ENCODE peak calls at places on chromosomes 6 and 20, in ten cellular contexts. B is GM23338, V is BJ, P is cardiac fibroblast, E is left ventricle myocardium inferior, Y is AG04450, M is fibroblast of lung, T is Panc1, S is adrenal gland, A is mucosa of descending colon. C is an unnamed sample.

GRCh38 chr6:24495516-24495847 is 713 bp downstream of the ALDH5A1 start:
- DNase-seq in B (peak; percentile 83), V (no peak), P (peak; percentile 25), E (peak; percentile 49), Y (no peak), M (peak; percentile 32), T (no peak), S (peak; percentile 60), A (peak; percentile 78), C (no peak)

GRCh38 chr6:29926795-29927427 is 15.4 kb upstream of the HLA-A start:
- DNase-seq in B (peak; percentile 86), V (no peak), P (peak; percentile 59), E (peak; percentile 80), Y (no peak), M (peak; percentile 81), T (no peak), S (peak; percentile 70), A (peak; percentile 92), C (peak; percentile 25)

GRCh38 chr6:158666637-158667359 is 16.9 kb downstream of the SYTL3 start:
- DNase-seq in B (no peak), V (no peak), P (peak; percentile 77), E (no peak), Y (no peak), M (peak; percentile 89), T (no peak), S (no peak), A (no peak), C (no peak)

GRCh38 chr6:69917834-69918233 is 51.5 kb downstream of the COL19A1 start:
- DNase-seq in B (peak; percentile 6), V (no peak), P (peak; percentile 94), E (no peak), Y (no peak), M (peak; percentile 32), T (no peak), S (no peak), A (no peak), C (peak; percentile 15)

GRCh38 chr6:74588094-74588493 is 617.8 kb downstream of the COL12A1 start:
- DNase-seq in B (peak; percentile 11), V (no peak), P (no peak), E (no peak), Y (no peak), M (no peak), T (no peak), S (no peak), A (no peak), C (no peak)

GRCh38 chr6:34468378-34468892 is 2.6 kb downstream of the PACSIN1 start:
- DNase-seq in B (no peak), V (no peak), P (no peak), E (no peak), Y (no peak), M (no peak), T (no peak), S (no peak), A (no peak), C (no peak)

GRCh38 chr6:2275207-2275891 is 29.9 kb upstream of the GMDS start:
- DNase-seq in B (no peak), V (no peak), P (peak; percentile 44), E (no peak), Y (peak; percentile 18), M (peak; percentile 34), T (no peak), S (no peak), A (no peak), C (peak; percentile 9)

GRCh38 chr6:152723398-152723797 is 25.7 kb downstream of the MYCT1 start:
- DNase-seq in B (no peak), V (no peak), P (peak; percentile 90), E (no peak), Y (no peak), M (no peak), T (no peak), S (no peak), A (no peak), C (no peak)

GRCh38 chr20:17624551-17625245 is 54.8 kb downstream of the DSTN start:
- DNase-seq in B (no peak), V (no peak), P (no peak), E (peak; percentile 5), Y (no peak), M (no peak), T (no peak), S (no peak), A (peak; percentile 42), C (no peak)

GRCh38 chr6:8939615-8940014 is 504.3 kb upstream of the SLC35B3 start:
- DNase-seq in B (no peak), V (no peak), P (no peak), E (no peak), Y (no peak), M (no peak), T (no peak), S (no peak), A (no peak), C (no peak)

GRCh38 chr20:44182135-44182765 is 4.7 kb downstream of the JPH2 start:
- DNase-seq in B (no peak), V (no peak), P (no peak), E (no peak), Y (no peak), M (no peak), T (no peak), S (no peak), A (no peak), C (no peak)

GRCh38 chr6:10434235-10434634 is 19.4 kb upstream of the TFAP2A start:
- DNase-seq in B (no peak), V (no peak), P (no peak), E (no peak), Y (no peak), M (no peak), T (no peak), S (no peak), A (no peak), C (no peak)
- H3K4me3 ChIP-seq in B (no peak overlapping the region), V (no peak overlapping the region), P (no peak overlapping the region), E (no peak overlapping the region), Y (no peak overlapping the region), M (no peak overlapping the region), T (no peak overlapping the region), S (no peak overlapping the region), A (no peak overlapping the region), C (no peak overlapping the region)

DNA sequence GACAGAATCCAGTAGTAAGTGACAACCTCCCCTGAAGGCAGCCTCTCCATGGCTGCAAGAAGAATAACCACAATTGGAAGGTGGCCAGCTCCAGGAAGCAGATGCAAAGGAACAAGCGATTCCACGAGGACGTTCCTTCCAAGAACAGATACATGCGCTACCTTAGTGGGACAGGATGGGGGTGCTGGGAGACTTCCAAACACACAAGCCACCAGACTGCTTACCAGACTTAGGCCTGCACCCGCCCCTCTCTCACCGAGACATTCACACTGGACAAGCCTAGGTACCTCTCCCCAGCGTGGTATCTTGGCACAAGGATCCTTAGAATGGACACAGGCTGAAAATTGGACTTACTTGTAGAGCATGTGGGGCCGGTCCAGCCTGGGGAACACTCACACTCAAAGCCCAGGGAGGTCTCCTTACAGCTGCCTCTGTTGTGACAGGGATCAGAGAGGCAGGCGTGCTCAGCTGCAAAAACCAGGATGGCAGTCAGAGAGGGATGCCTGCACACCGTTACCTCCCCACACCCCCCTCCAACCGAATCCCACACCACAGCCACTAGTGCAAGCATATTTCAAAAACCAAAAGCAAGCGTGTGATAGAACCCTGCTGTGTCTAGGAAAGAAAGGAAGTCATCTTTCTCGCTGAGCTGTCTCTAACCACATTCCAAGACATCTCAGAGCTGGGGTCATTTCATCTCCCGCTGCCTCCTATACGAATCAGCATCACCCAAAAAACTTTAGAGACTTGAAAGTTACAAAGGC is 22.4 kb downstream of the JAG1 start:
- DNase-seq in B (no peak), V (no peak), P (peak; percentile 64), E (no peak), Y (no peak), M (peak; percentile 55), T (no peak), S (no peak), A (no peak), C (no peak)
- TF ChIP-seq CTCF in B (peak; percentile 35), V (no peak), P (no peak), E (no peak), Y (no peak), M (no peak), T (no peak), S (no peak), A (no peak), C (no peak)

DNA sequence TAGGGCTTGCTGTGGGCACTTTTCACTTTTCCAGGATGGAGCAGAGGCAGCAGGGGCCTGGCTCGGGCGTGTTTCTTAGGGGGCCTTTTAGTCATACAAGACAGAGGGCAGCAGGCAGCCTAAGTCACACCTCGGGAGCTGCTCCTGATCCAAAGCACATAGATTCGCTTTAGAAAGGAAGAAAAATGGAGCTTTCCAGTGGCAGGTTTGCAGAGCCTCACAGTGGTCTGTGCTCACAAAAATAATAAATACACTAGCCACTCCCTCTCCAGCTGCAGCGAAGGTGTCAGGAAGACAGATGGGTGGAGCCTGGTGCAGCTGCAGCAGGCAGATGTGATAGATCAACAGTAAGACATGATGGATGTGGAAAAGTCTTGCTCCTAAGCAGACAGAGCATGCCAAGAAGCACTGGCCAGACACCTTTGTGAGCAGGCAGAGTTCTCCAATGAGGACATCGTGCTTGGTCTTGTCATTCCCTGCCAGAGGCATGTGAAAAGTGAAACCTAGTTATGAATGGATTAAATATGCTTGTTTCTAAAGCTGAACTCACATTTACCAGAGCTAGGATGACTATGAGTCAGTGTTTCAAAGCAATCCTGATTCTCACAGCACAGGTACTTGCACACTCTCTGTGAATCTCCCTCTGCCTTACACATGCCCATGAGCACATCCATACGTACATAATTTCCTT is 111.4 kb downstream of the SCML4 start:
- DNase-seq in B (no peak), V (no peak), P (peak; percentile 59), E (no peak), Y (peak; percentile 78), M (peak; percentile 79), T (no peak), S (no peak), A (no peak), C (no peak)
- H3K4me3 ChIP-seq in B (no peak overlapping the region), V (peak overlapping the region; percentile 2), P (no peak overlapping the region), E (peak overlapping the region; percentile 50), Y (peak overlapping the region; percentile 45), M (peak overlapping the region; percentile 35), T (peak overlapping the region; percentile 23), S (no peak overlapping the region), A (no peak overlapping the region), C (peak overlapping the region; percentile 12)

GRCh38 chr6:89301586-89302194 is 13.4 kb downstream of the GABRR2 start:
- DNase-seq in B (no peak), V (no peak), P (no peak), E (no peak), Y (no peak), M (no peak), T (no peak), S (no peak), A (no peak), C (no peak)

GRCh38 chr6:89302195-89302770 is 12.8 kb downstream of the GABRR2 start:
- DNase-seq in B (no peak), V (no peak), P (no peak), E (no peak), Y (no peak), M (no peak), T (no peak), S (no peak), A (no peak), C (no peak)

GRCh38 chr6:89297695-89298351 is 17.3 kb downstream of the GABRR2 start:
- DNase-seq in B (no peak), V (peak; percentile 92), P (peak; percentile 97), E (peak; percentile 44), Y (peak; percentile 95), M (peak; percentile 98), T (peak; percentile 82), S (peak; percentile 50), A (no peak), C (peak; percentile 99)

GRCh38 chr6:89298680-89299450 is 16.2 kb downstream of the GABRR2 start:
- DNase-seq in B (no peak), V (no peak), P (peak; percentile 74), E (no peak), Y (peak; percentile 44), M (peak; percentile 92), T (no peak), S (no peak), A (no peak), C (peak; percentile 91)

GRCh38 chr6:89299451-89299850 is 15.6 kb downstream of the GABRR2 start:
- DNase-seq in B (peak; percentile 62), V (no peak), P (peak; percentile 36), E (no peak), Y (no peak), M (no peak), T (no peak), S (no peak), A (no peak), C (peak; percentile 25)
- TF ChIP-seq CTCF in B (peak; percentile 65), V (peak; percentile 21), P (peak; percentile 36), E (no peak), Y (no peak), M (peak; percentile 25), T (peak; percentile 35), S (no peak), A (no peak), C (peak; percentile 29)